ENCODE peak calls at places on chromosome 1, in five cellular contexts. C, T, H, U and N are unnamed samples. For H3K27me3, the result is how much of the 10 kb centered on the place peaks cover.

GRCh38 chr1:229318056-229318455 is 24.8 kb downstream of the CCSAP start:
- DNase-seq in C (no peak), T (no peak), H (no peak), U (no peak), N (no peak)

GRCh38 chr1:29674625-29675326 is 438.5 kb downstream of the PTPRU start:
- DNase-seq in C (no peak), T (no peak), H (no peak), U (no peak), N (peak)

GRCh38 chr1:207824691-207825090 is 72.8 kb downstream of the CD46 start:
- DNase-seq in C (no peak), T (no peak), H (peak), U (no peak), N (no peak)

GRCh38 chr1:230785643-230786405 is 38.6 kb downstream of the CAPN9 start:
- DNase-seq in C (no peak), T (no peak), H (no peak), U (no peak), N (no peak)

GRCh38 chr1:228072658-228073043 is 9.9 kb upstream of the ARF1 start:
- DNase-seq in C (no peak), T (no peak), H (no peak), U (no peak), N (no peak)

GRCh38 chr1:203359010-203359571 is 8.2 kb upstream of the FMOD start:
- DNase-seq in C (no peak), T (no peak), H (peak), U (peak), N (no peak)

GRCh38 chr1:190353538-190354101 is 124.0 kb downstream of the BRINP3 start:
- DNase-seq in C (no peak), T (no peak), H (no peak), U (no peak), N (no peak)

GRCh38 chr1:53025034-53025777 is 36.8 kb upstream of the PODN start:
- DNase-seq in C (no peak), T (peak), H (peak), U (peak), N (no peak)

GRCh38 chr1:204904228-204904810 is 33.7 kb downstream of the NFASC start:
- DNase-seq in C (no peak), T (no peak), H (no peak), U (no peak), N (no peak)

GRCh38 chr1:11838349-11839272 is 9.0 kb downstream of the NPPA start:
- DNase-seq in C (peak), T (peak), H (peak), U (peak), N (peak)

GRCh38 chr1:14443164-14443787 is 155.2 kb upstream of the KAZN start:
- DNase-seq in C (no peak), T (no peak), H (no peak), U (no peak), N (no peak)

GRCh38 chr1:160605205-160605604 is 25.9 kb upstream of the CD84 start:
- DNase-seq in C (no peak), T (no peak), H (no peak), U (no peak), N (no peak)

GRCh38 chr1:45863117-45863670 is 59.8 kb downstream of the MAST2 start:
- DNase-seq in C (no peak), T (no peak), H (no peak), U (no peak), N (no peak)

GRCh38 chr1:32954183-32954582 is 10.4 kb downstream of the RNF19B start:
- DNase-seq in C (no peak), T (no peak), H (no peak), U (no peak), N (no peak)

GRCh38 chr1:32275424-32275823 is 16.5 kb upstream of the HDAC1 start:
- DNase-seq in C (no peak), T (no peak), H (no peak), U (no peak), N (no peak)

GRCh38 chr1:205750683-205751651 is 985 bp upstream of the NUCKS1 start:
- DNase-seq in C (no peak), T (no peak), H (no peak), U (no peak), N (no peak)

GRCh38 chr1:97334454-97334853 is 586.4 kb downstream of the DPYD start:
- DNase-seq in C (no peak), T (no peak), H (no peak), U (no peak), N (no peak)

GRCh38 chr1:246784621-246785535 is 60.7 kb downstream of the SCCPDH start:
- DNase-seq in C (no peak), T (no peak), H (no peak), U (peak), N (peak)

DNA sequence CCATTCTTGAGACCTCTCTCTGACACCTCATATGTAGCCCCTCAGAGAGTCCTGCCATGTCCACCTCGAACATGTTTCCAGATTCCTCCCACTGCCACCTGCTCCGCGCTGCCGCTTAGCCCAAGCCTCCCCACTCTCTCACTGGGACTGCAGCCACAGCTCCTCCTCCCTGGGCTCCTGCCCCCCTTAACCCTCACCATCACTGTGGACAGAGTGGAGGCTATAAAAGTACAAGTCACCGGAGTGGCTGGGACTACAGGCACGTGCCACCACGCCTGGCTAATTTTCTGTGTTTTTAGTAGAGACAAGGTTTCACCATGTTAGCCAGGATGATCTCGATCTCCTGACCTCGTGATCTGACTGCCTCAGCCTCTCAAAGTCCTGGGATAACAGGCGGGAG is 77.0 kb downstream of the VWA5B1 start:
- DNase-seq in C (no peak), T (no peak), H (no peak), U (no peak), N (no peak)
- H3K27me3 ChIP-seq in C (under half), T (under half), H (half or more), U (half or more), N (under half)

DNA sequence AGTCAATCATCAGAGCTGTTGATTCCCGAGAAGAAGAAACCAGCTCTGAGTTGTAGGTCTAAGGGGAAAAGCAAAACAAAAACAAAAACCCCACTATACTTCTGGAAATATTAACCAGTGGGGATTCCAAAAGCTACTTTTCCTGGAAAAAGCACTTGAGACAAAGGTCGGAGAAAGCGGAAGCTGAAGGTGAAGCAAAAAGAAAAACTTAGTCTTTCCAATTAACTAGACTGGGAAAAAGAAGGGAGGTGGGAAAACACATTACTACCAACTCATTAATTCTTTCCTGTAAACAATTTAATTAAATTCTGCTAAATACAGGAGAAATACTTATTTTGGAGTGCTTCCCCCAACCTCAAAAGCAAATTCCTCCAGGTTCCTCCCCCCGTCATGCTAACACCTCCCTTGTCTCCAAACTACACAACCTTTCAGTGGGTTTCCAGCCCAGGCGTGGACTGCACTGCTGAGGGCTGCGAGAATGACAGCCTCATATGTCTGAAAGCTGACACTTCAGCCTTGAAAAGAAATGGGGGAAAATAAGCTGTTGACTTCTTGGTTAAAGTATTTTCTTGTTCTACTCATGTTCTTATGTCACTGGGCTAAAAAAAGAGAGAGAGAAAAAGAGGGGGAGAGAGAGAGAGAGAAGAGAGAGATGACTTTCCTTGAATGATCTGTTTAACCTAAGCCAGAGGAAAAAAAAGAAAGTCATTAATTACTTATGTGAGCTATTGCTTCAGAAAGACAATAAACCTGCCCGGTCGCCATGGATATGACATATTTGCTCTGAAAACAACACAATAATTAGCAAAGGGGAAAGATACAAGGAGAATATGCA is 5.1 kb downstream of the CASZ1 start:
- DNase-seq in C (no peak), T (no peak), H (no peak), U (no peak), N (no peak)
- H3K27ac ChIP-seq in C (no peak), T (no peak), H (peak), U (no peak), N (no peak)

DNA sequence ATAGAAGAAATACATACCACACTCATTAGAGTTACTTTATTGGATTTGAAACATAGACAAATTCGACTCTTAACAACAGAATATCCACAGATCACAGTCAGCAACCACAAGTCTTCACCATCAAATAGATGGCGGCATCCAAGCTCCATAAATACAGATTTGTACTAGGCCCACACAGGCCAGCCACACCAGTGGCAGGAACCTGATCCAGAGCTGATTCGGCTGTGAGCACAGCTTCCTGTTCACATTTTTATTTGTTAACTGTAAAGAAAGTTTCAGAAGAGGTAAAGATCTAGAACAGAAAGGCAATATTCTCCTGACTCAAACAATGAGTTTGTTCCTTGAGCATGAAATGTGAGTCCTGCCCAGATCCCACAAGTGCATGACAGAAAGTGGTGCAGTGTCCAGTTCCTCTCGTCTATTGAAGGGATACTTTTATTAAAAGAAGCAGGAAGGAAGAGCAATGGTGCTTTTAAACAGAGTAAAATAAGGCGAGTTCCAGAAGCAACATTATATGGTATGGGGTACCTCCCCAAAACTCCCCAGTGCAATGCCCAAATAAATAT is 205.8 kb downstream of the SLC45A1 start:
- DNase-seq in C (no peak), T (no peak), H (no peak), U (no peak), N (no peak)
- H3K4me3 ChIP-seq in C (no peak), T (no peak), H (no peak), U (no peak), N (peak)

DNA sequence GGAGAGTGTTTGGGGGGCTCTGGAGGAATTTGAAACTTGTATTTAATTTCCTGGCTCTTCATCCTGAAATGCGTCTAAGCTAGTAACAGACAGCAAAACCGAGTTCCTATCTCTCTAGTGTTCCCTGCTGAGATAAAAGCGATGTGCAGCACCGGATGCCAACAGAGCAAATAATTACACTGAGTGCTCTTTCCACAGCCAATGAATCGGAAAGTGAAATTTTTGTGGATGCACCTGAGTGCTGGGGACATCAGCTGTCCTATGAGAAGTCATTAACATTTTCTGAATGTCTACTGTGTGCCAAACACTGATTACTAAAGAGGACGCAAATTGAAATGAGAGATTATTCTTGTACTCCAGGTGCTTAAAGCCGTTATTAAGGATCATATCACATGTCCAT is 278.0 kb downstream of the RGS7 start:
- DNase-seq in C (no peak), T (no peak), H (no peak), U (no peak), N (no peak)
- H3K27me3 ChIP-seq in C (under half), T (under half), H (under half), U (under half), N (under half)

DNA sequence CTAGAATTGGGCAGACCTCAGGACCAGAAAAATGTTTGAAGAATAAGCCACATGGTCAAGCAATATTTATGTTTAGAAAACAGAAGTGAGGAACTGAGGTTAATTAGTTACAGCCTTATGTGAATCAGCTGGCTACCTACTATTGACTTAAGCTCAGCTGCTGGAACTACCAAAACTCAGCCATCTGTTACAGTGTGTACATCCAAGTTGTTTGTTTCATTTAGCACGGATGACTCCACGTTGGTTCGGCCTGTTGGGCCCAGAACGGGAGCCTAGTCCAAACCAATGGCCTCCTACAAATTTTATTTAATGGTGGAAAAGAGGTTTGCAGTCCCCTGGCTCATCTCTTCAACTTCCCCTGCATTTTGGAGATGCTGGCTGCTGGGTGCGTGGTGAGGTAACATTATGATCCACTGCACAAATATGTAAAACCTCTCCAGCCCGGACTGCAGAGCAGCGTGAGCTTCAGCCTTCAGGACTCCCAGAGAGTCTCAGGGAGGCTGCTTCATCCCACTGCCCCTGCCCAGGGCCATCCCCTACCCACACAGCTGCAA is 143.4 kb downstream of the ZZZ3 start:
- DNase-seq in C (no peak), T (no peak), H (peak), U (no peak), N (no peak)
- H3K27ac ChIP-seq in C (no peak), T (peak), H (no peak), U (peak), N (no peak)

GRCh38 chr1:234531181-234532132 is 52.5 kb upstream of the TARBP1 start:
- DNase-seq in C (no peak), T (no peak), H (peak), U (peak), N (no peak)

GRCh38 chr1:234532511-234532922 is 53.5 kb upstream of the TARBP1 start:
- DNase-seq in C (no peak), T (peak), H (peak), U (peak), N (no peak)

GRCh38 chr1:234529661-234530237 is 50.8 kb upstream of the TARBP1 start:
- DNase-seq in C (no peak), T (no peak), H (no peak), U (no peak), N (no peak)

GRCh38 chr1:234529095-234529494 is 50.1 kb upstream of the TARBP1 start:
- DNase-seq in C (no peak), T (no peak), H (peak), U (no peak), N (no peak)

GRCh38 chr1:234530641-234531040 is 51.7 kb upstream of the TARBP1 start:
- DNase-seq in C (no peak), T (no peak), H (peak), U (no peak), N (no peak)
- H3K4me3 ChIP-seq in C (no peak), T (no peak), H (peak), U (no peak), N (no peak)

DNA sequence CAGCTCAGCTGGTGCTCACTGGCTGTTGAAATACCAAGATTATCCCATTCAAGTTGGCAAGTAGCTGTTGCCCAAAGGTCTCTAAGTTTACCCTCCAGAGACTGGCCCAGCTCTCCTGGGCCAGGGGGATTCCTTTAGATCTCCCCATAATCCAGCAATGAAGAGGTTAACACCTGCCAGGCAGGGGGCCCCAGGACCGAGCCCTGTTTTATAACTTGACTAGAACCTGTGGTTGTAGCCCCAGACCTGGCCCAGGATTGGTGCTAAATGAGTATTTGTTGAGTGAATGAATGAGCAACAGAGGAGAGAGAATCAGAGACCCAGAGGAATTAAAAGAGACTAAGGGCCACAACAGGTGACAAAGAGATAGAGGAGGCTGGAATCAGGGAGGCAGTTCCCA is 2.6 kb upstream of the RHBG start:
- DNase-seq in C (no peak), T (no peak), H (no peak), U (no peak), N (no peak)
- H3K27me3 ChIP-seq in C (under half), T (under half), H (under half), U (half or more), N (under half)

GRCh38 chr1:103220503-103221095 is 112.3 kb upstream of the COL11A1 start:
- DNase-seq in C (no peak), T (no peak), H (no peak), U (no peak), N (no peak)
- H3K27ac ChIP-seq in C (no peak), T (no peak), H (no peak), U (no peak), N (no peak)